ENCODE peak calls at places on chromosomes 2 and 18, in six cellular contexts. I is GM23248, Q is prostate gland, F is small intestine, A is NT2/D1, E is SJCRH30. G is an unnamed sample.

GRCh38 chr2:175628243-175628642 is 373.8 kb downstream of the LNPK start:
- DNase-seq in E (no peak), Q (no peak), I (no peak), F (no peak), A (no peak), G (no peak)

GRCh38 chr2:207852791-207853190 is 83.1 kb upstream of the FZD5 start:
- DNase-seq in A (no peak), Q (no peak), F (no peak), I (no peak), E (no peak), G (no peak)

GRCh38 chr2:7022956-7023467 is 105.8 kb downstream of the RNF144A start:
- DNase-seq in A (no peak), I (no peak), Q (no peak), E (no peak), F (peak; percentile 13), G (no peak)

GRCh38 chr2:167992258-167992657 is 255.1 kb downstream of the STK39 start:
- DNase-seq in I (no peak), E (no peak), F (no peak), A (no peak), Q (no peak), G (no peak)

GRCh38 chr2:159290289-159290907 is 3.9 kb upstream of the WDSUB1 start:
- DNase-seq in I (peak; percentile 93), Q (no peak), E (peak; percentile 30), F (no peak), A (no peak), G (no peak)

GRCh38 chr2:85326406-85326945 is 1.3 kb downstream of the TGOLN2 start:
- DNase-seq in Q (no peak), A (no peak), I (peak; percentile 64), F (peak; percentile 68), E (no peak), G (no peak)

GRCh38 chr18:49514577-49514976 is 27.5 kb upstream of the C18orf32 start:
- DNase-seq in I (no peak), Q (no peak), E (no peak), A (no peak), F (peak; percentile 87), G (no peak)

GRCh38 chr2:1233280-1233679 is 180.0 kb upstream of the TPO start:
- DNase-seq in A (no peak), Q (no peak), F (no peak), I (no peak), E (no peak), G (no peak)

GRCh38 chr2:10057231-10058107 is 14.1 kb downstream of the KLF11 start:
- DNase-seq in A (peak; percentile 74), Q (no peak), E (peak; percentile 73), F (peak; percentile 60), I (peak; percentile 90), G (no peak)

GRCh38 chr2:151238527-151239487 is 22.9 kb downstream of the RBM43 start:
- DNase-seq in E (peak; percentile 44), F (peak; percentile 42), I (peak; percentile 90), A (peak; percentile 48), Q (peak; percentile 34), G (peak; percentile 49)

GRCh38 chr18:76488190-76488589 is 6.9 kb downstream of the ZNF516 start:
- DNase-seq in A (no peak), Q (no peak), F (no peak), E (no peak), I (peak; percentile 73), G (no peak)

DNA sequence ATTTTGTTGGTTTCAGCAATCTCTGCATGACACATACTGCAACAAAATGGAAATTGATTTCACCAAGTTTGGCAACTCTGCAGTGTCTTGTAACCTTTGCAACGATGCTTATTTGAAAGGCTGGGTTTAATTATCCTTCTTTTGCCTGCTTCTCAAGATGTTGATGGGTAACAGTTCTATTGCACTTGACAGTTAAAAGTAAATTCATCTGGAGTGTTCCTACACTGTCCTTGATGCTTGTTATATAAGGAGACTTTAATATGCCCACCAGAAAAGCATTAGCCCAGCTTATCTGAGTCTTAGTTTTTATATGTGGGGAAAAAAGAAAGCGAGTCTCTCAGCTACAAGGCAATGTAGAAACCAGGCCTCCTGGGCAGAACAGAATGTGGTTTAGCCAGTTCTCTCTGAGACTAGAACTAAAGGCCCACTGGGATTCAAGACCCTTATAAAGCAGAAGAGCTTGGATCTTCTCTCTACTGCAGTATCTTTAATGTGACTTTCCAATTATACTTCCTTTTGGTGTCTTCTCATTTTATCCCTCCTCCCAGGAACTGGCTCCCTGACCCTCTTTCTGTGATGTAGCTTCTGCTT is 106.8 kb upstream of the LYPD6 start:
- DNase-seq in I (no peak), E (no peak), A (no peak), F (no peak), Q (no peak), G (no peak)
- H3K4me1 ChIP-seq in I (no peaks in the 10 kb centered on the region), E (peaks cover 8% of the 10 kb centered on the region), A (no peaks in the 10 kb centered on the region), F (no peaks in the 10 kb centered on the region), Q (no peaks in the 10 kb centered on the region), G (no peaks in the 10 kb centered on the region)

DNA sequence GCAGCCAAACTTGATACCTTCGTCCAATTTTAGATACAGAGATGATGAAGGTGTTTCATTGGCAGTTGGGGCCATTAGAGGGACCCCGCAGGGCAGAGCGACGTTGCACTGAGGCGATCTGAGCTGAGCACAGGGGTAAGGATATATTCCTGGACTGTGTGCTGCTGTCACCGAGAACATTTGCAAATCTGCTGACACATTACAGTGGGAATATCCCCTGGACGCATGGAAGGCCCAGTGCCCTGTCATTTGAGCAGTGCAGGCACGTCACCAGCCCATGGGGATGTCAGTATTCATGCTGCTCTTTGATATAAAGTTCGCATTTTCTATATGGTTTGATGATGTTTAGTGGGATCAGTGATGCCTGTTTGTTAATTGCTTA is 10.4 kb upstream of the MMADHC start:
- DNase-seq in E (peak; percentile 9), I (peak; percentile 57), Q (no peak), F (no peak), A (no peak), G (peak; percentile 19)
- H3K4me3 ChIP-seq in E (no peak overlapping the region), I (peak overlapping the region; percentile 69), Q (no peak overlapping the region), F (no peak overlapping the region), A (no peak overlapping the region), G (peak overlapping the region; percentile 60)

DNA sequence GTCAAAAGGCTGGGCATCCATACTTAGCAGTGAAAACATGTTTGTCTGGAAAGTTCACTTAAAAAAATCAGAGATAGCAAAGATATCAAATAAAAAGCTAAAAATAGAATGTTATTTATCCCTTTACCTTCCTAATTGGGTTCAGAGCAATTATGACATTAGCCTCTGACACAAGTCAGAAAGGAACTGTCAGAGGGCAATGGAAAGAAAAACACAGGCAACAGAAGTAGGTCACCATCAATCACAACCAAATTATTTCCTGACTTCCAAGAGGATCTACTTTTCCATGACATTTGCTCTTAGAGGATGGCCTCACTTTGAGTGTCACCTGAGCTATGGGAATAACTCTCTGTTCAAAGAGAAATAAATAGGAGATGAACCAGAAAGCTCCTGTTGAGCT is 27.5 kb downstream of the MYOM1 start:
- DNase-seq in A (no peak), I (no peak), E (no peak), Q (no peak), F (no peak), G (no peak)
- H3K4me1 ChIP-seq in A (no peaks in the 10 kb centered on the region), I (no peaks in the 10 kb centered on the region), E (no peaks in the 10 kb centered on the region), Q (no peaks in the 10 kb centered on the region), F (no peaks in the 10 kb centered on the region), G (no peaks in the 10 kb centered on the region)

GRCh38 chr2:12705230-12705629 is 11.5 kb upstream of the TRIB2 start:
- DNase-seq in E (no peak), I (no peak), Q (no peak), A (no peak), F (no peak), G (no peak)

GRCh38 chr2:12704378-12704777 is 12.4 kb upstream of the TRIB2 start:
- DNase-seq in E (no peak), I (peak; percentile 69), A (no peak), Q (peak; percentile 79), F (no peak), G (no peak)

GRCh38 chr2:12702661-12703121 is 14.0 kb upstream of the TRIB2 start:
- DNase-seq in Q (no peak), I (peak; percentile 91), F (peak; percentile 36), A (no peak), E (peak; percentile 55), G (no peak)

GRCh38 chr2:12700989-12701388 is 15.7 kb upstream of the TRIB2 start:
- DNase-seq in I (no peak), A (no peak), E (no peak), F (no peak), Q (no peak), G (no peak)

GRCh38 chr2:12701786-12702660 is 14.7 kb upstream of the TRIB2 start:
- DNase-seq in A (no peak), F (no peak), Q (no peak), E (no peak), I (peak; percentile 85), G (no peak)
- H3K4me3 ChIP-seq in A (no peak overlapping the region), F (no peak overlapping the region), Q (no peak overlapping the region), E (no peak overlapping the region), I (peak overlapping the region; percentile 41), G (no peak overlapping the region)

DNA sequence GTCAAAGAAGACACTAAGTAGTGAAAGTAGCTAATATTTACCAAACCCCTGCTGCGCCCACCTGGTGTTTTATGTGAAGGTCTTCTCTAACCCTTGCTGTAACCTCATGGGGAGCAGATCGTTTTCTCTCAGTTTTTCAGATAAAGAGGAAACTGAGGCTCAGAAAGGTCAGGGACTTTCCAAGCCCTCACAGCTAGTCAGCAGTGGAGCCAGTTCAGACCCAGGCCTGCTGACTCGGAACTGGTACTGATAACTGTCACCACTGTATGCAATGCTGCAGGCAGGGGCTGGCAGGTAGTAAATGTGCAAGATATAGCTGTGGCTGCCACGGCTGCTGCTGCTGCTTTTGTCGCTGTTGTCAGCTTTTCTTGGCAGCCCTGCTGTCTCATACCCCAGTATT is 69.1 kb downstream of the LRRFIP1 start:
- DNase-seq in E (no peak), Q (no peak), F (peak; percentile 14), A (no peak), I (no peak), G (no peak)
- H3K4me1 ChIP-seq in E (peaks cover 52% of the 10 kb centered on the region), Q (peaks cover 51% of the 10 kb centered on the region), F (peaks cover 44% of the 10 kb centered on the region), A (peaks cover 31% of the 10 kb centered on the region), I (peaks cover 52% of the 10 kb centered on the region), G (peaks cover 49% of the 10 kb centered on the region)

GRCh38 chr2:212957624-212958023 is 193.8 kb downstream of the IKZF2 start:
- DNase-seq in F (no peak), A (no peak), I (no peak), E (no peak), Q (no peak), G (no peak)

GRCh38 chr2:212958133-212958532 is 193.3 kb downstream of the IKZF2 start:
- DNase-seq in I (no peak), A (no peak), F (no peak), E (no peak), Q (no peak), G (no peak)

GRCh38 chr2:212958757-212959295 is 192.6 kb downstream of the IKZF2 start:
- DNase-seq in A (no peak), I (peak; percentile 69), F (no peak), Q (no peak), E (no peak), G (no peak)

GRCh38 chr2:212957184-212957583 is 194.2 kb downstream of the IKZF2 start:
- DNase-seq in F (no peak), Q (no peak), E (no peak), I (no peak), A (no peak), G (no peak)

DNA sequence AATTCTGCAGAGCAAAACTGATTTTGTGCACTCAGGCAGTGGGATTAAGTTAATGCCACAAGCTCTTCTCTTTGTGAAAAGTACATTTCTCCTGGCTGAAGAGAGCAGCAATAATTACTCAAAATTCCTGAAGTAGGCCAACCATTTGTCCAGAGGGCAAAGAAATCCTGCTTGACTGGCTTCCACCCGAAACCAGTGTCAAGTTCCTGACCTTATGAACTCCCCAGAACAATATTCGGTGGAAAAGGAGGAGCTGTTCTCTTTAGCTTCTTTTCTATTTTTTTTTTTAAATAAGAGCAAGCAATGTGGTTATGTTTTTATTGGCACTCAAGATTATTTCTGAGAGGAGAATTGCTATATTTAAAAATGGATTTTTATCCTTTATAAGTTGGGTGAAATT is 194.7 kb downstream of the IKZF2 start:
- DNase-seq in F (no peak), A (no peak), E (no peak), Q (no peak), I (no peak), G (no peak)
- H3K4me3 ChIP-seq in F (no peak overlapping the region), A (no peak overlapping the region), E (no peak overlapping the region), Q (no peak overlapping the region), I (no peak overlapping the region), G (no peak overlapping the region)

G was measured in BE2C.